ENCODE peak calls at places on chromosomes 1 and 21, in eight cellular contexts. Q, F, O, I, T, G, C and U are unnamed samples.

GRCh38 chr1:206895320-206895719 is 1.9 kb upstream of the IL24 start:
- DNase-seq in O (no peak), C (no peak), F (no peak), G (no peak), T (no peak), Q (no peak), I (no peak), U (peak)

GRCh38 chr1:45304311-45305081 is 22.2 kb upstream of the HPDL start:
- DNase-seq in G (peak), F (no peak), O (peak), Q (no peak), I (peak), C (no peak), T (no peak), U (no peak)

GRCh38 chr1:14300991-14301703 is 297.3 kb upstream of the KAZN start:
- DNase-seq in C (no peak), I (no peak), T (no peak), G (no peak), Q (no peak), F (no peak), O (no peak), U (peak)

GRCh38 chr1:41851589-41851988 is 67.1 kb downstream of the HIVEP3 start:
- DNase-seq in C (no peak), G (peak), O (no peak), F (peak), T (no peak), I (no peak), Q (no peak), U (peak)

GRCh38 chr1:204307334-204307883 is 52.3 kb downstream of the PLEKHA6 start:
- DNase-seq in Q (no peak), C (no peak), O (no peak), G (no peak), T (no peak), I (peak), F (no peak), U (peak)

GRCh38 chr21:27464643-27465042 is 497.8 kb upstream of the ADAMTS5 start:
- DNase-seq in Q (no peak), C (no peak), O (no peak), F (no peak), I (no peak), T (no peak), G (no peak), U (peak)

GRCh38 chr1:147504801-147505303 is 36.4 kb upstream of the BCL9 start:
- DNase-seq in F (peak), I (peak), T (no peak), Q (no peak), G (no peak), O (no peak), C (peak), U (no peak)

GRCh38 chr1:155960081-155960745 is 18.1 kb downstream of the ARHGEF2 start:
- DNase-seq in Q (no peak), G (no peak), O (no peak), I (no peak), C (no peak), T (no peak), F (no peak), U (no peak)

GRCh38 chr1:163320891-163321290 is 863 bp upstream of the NUF2 start:
- DNase-seq in I (no peak), G (no peak), Q (no peak), O (no peak), F (no peak), T (no peak), C (no peak), U (no peak)

GRCh38 chr1:8089535-8090228 is 63.6 kb upstream of the ERRFI1 start:
- DNase-seq in G (no peak), C (no peak), I (no peak), O (no peak), Q (no peak), F (no peak), T (no peak), U (peak)

GRCh38 chr1:167800241-167800640 is 78.5 kb downstream of the MPZL1 start:
- DNase-seq in F (no peak), T (no peak), I (no peak), Q (no peak), C (no peak), G (no peak), O (no peak), U (no peak)

GRCh38 chr1:112704908-112705627 is 1.9 kb downstream of the RHOC start:
- DNase-seq in G (peak), C (peak), O (peak), T (peak), F (peak), I (peak), Q (no peak), U (peak)

GRCh38 chr1:68959631-68960030 is 462.7 kb upstream of the DEPDC1 start:
- DNase-seq in G (no peak), C (no peak), F (no peak), I (no peak), Q (no peak), T (no peak), O (no peak), U (peak)

GRCh38 chr1:91924146-91924545 is 25.1 kb upstream of the BRDT start:
- DNase-seq in T (no peak), I (no peak), O (no peak), G (no peak), Q (no peak), C (peak), F (peak), U (peak)

GRCh38 chr1:10033359-10033845 is 644 bp downstream of the UBE4B start:
- DNase-seq in O (no peak), G (no peak), F (no peak), Q (no peak), C (no peak), I (no peak), T (no peak), U (peak)

GRCh38 chr1:234531181-234532132 is 52.5 kb upstream of the TARBP1 start:
- DNase-seq in G (no peak), F (no peak), Q (no peak), T (no peak), O (peak), C (no peak), I (peak), U (peak)

GRCh38 chr1:54136963-54137531 is 15.8 kb downstream of the CDCP2 start:
- DNase-seq in Q (no peak), F (no peak), C (no peak), I (no peak), T (no peak), G (no peak), O (no peak), U (no peak)

GRCh38 chr21:25283720-25284119 is 323.6 kb downstream of the MRPL39 start:
- DNase-seq in O (no peak), F (no peak), Q (no peak), T (no peak), G (peak), C (peak), I (no peak), U (peak)

GRCh38 chr1:51280321-51281096 is 44.4 kb downstream of the RNF11 start:
- DNase-seq in G (no peak), Q (no peak), F (no peak), O (no peak), C (no peak), T (no peak), I (no peak), U (peak)

GRCh38 chr1:3894626-3895278 is 5.3 kb downstream of the C1orf174 start:
- DNase-seq in F (no peak), Q (no peak), G (no peak), I (no peak), T (no peak), C (no peak), O (peak), U (no peak)

GRCh38 chr1:23558140-23558871 is 995 bp downstream of the ID3 start:
- DNase-seq in G (no peak), F (no peak), Q (no peak), C (no peak), I (no peak), O (peak), T (no peak), U (peak)

GRCh38 chr1:66931548-66932124 is 6.8 kb downstream of the MIER1 start:
- DNase-seq in G (no peak), I (no peak), T (no peak), C (no peak), O (no peak), Q (no peak), F (no peak), U (no peak)

GRCh38 chr1:41847733-41848132 is 71.0 kb downstream of the HIVEP3 start:
- DNase-seq in I (no peak), F (no peak), O (no peak), C (no peak), T (no peak), Q (no peak), G (no peak), U (no peak)

GRCh38 chr21:31872452-31873274 is at the start of gene HUNK:
- DNase-seq in I (no peak), C (no peak), O (peak), T (peak), Q (no peak), G (no peak), F (no peak), U (peak)

GRCh38 chr1:5239911-5240310 is 585.5 kb downstream of the AJAP1 start:
- DNase-seq in O (no peak), I (no peak), T (no peak), C (no peak), Q (no peak), G (no peak), F (no peak), U (no peak)

GRCh38 chr1:228748431-228748830 is 13.2 kb downstream of the RHOU start:
- DNase-seq in C (no peak), T (no peak), O (no peak), Q (no peak), F (no peak), I (no peak), G (no peak), U (no peak)